ENCODE peak calls at places on chromosomes 13 and 19, in seven cellular contexts. B, L, C, N, A, Z and Y are unnamed samples.

GRCh38 chr13:26760835-26761582 is 423 bp upstream of the GPR12 start:
- DNase-seq in N (no peak), Z (no peak), C (peak), A (no peak), B (no peak), L (no peak), Y (peak)

GRCh38 chr13:100983111-100983510 is 308.5 kb upstream of the TMTC4 start:
- DNase-seq in A (no peak), B (no peak), N (no peak), L (no peak), C (peak), Z (no peak), Y (no peak)

GRCh38 chr19:33390120-33390907 is 16.8 kb downstream of the CEBPG start:
- DNase-seq in Z (no peak), B (no peak), A (no peak), L (peak), C (peak), N (no peak), Y (no peak)

GRCh38 chr19:32658527-32658926 is 16.5 kb downstream of the ANKRD27 start:
- DNase-seq in Z (no peak), B (no peak), N (no peak), A (no peak), C (no peak), L (no peak), Y (no peak)

GRCh38 chr13:91609353-91609752 is 210.9 kb downstream of the GPC5 start:
- DNase-seq in B (no peak), C (peak), N (no peak), Z (no peak), A (no peak), L (no peak), Y (no peak)

GRCh38 chr13:51267581-51267980 is 45.4 kb downstream of the FAM124A start:
- DNase-seq in C (no peak), B (no peak), N (no peak), Z (no peak), L (no peak), A (no peak), Y (peak)

GRCh38 chr13:39634956-39635355 is 20.5 kb upstream of the COG6 start:
- DNase-seq in C (no peak), B (no peak), N (no peak), Z (no peak), A (no peak), L (no peak), Y (no peak)

GRCh38 chr19:4929186-4929585 is 19.9 kb downstream of the UHRF1 start:
- DNase-seq in A (no peak), C (peak), B (no peak), N (no peak), Z (peak), L (no peak), Y (no peak)

GRCh38 chr13:98797456-98797855 is 45.0 kb upstream of the SLC15A1 start:
- DNase-seq in B (no peak), L (no peak), C (peak), Z (no peak), A (no peak), N (no peak), Y (no peak)

GRCh38 chr19:51690359-51691121 is 2.6 kb upstream of the SPACA6 start:
- DNase-seq in C (peak), L (peak), B (no peak), A (peak), N (peak), Z (peak), Y (peak)

GRCh38 chr19:4877753-4878490 is 10.5 kb upstream of the PLIN3 start:
- DNase-seq in L (no peak), N (no peak), Z (no peak), B (no peak), C (no peak), A (no peak), Y (peak)

GRCh38 chr13:98267080-98267912 is 90.2 kb upstream of the RNF113B start:
- DNase-seq in B (no peak), A (peak), N (no peak), L (peak), Z (peak), C (peak), Y (no peak)

GRCh38 chr19:31378404-31378803 is 29.2 kb upstream of the TSHZ3 start:
- DNase-seq in Z (peak), N (no peak), B (no peak), L (no peak), C (peak), A (no peak), Y (no peak)

GRCh38 chr19:5850743-5851293 is 431 bp downstream of the FUT3 start:
- DNase-seq in B (no peak), A (no peak), L (no peak), Z (peak), C (peak), N (no peak), Y (no peak)

GRCh38 chr19:39014037-39014436 is 18.3 kb downstream of the FBXO27 start:
- DNase-seq in Z (no peak), B (peak), L (no peak), C (no peak), N (no peak), A (no peak), Y (no peak)

GRCh38 chr13:51221674-51222509 is at the start of gene FAM124A:
- DNase-seq in L (peak), N (peak), A (no peak), Z (peak), C (peak), B (peak), Y (peak)

GRCh38 chr13:102191951-102192461 is 209.8 kb downstream of the FGF14 start:
- DNase-seq in L (peak), B (no peak), A (no peak), N (peak), Z (peak), C (peak), Y (no peak)

GRCh38 chr13:46735425-46735824 is 61.5 kb downstream of the ESD start:
- DNase-seq in Z (no peak), L (no peak), C (no peak), N (no peak), A (no peak), B (no peak), Y (no peak)

GRCh38 chr19:34588846-34589245 is 88.1 kb downstream of the SCGB2B2 start:
- DNase-seq in Z (no peak), C (no peak), B (no peak), L (no peak), A (no peak), N (no peak), Y (no peak)

GRCh38 chr13:113548171-113548641 is 36.3 kb upstream of the TFDP1 start:
- DNase-seq in Z (no peak), C (peak), N (no peak), L (no peak), A (peak), B (no peak), Y (no peak)

GRCh38 chr19:6678690-6679109 is 8.7 kb upstream of the TNFSF14 start:
- DNase-seq in Z (peak), A (peak), B (no peak), L (no peak), N (no peak), C (peak), Y (no peak)

GRCh38 chr13:31242935-31243334 is 43.2 kb downstream of the B3GLCT start:
- DNase-seq in N (no peak), Z (peak), L (no peak), B (no peak), A (no peak), C (no peak), Y (no peak)

GRCh38 chr19:17327068-17327653 is 7.5 kb downstream of the ANO8 start:
- DNase-seq in N (no peak), Z (no peak), C (no peak), A (no peak), B (no peak), L (no peak), Y (no peak)

GRCh38 chr13:50149932-50150331 is 134.7 kb downstream of the KCNRG start:
- DNase-seq in L (peak), N (no peak), Z (no peak), C (no peak), A (no peak), B (no peak), Y (no peak)

GRCh38 chr19:20558011-20558410 is 7.6 kb downstream of the ZNF737 start:
- DNase-seq in Z (no peak), C (no peak), A (peak), L (no peak), B (no peak), N (no peak), Y (peak)

GRCh38 chr13:112968380-112968909 is 569 bp upstream of the MCF2L start:
- DNase-seq in Z (no peak), L (no peak), B (no peak), C (no peak), N (no peak), A (no peak), Y (peak)

GRCh38 chr13:98819382-98819781 is 66.9 kb upstream of the SLC15A1 start:
- DNase-seq in A (no peak), B (no peak), Z (no peak), C (no peak), L (no peak), N (no peak), Y (no peak)

GRCh38 chr13:90238433-90238832 is 1109.1 kb upstream of the MIR17HG start:
- DNase-seq in C (peak), A (peak), N (no peak), Z (no peak), B (no peak), L (no peak), Y (peak)

GRCh38 chr19:48913114-48913513 is 13.0 kb downstream of the NUCB1 start:
- DNase-seq in N (no peak), Z (peak), B (no peak), C (no peak), L (no peak), A (peak), Y (peak)

GRCh38 chr13:21986602-21987001 is 315.7 kb downstream of the FGF9 start:
- DNase-seq in A (no peak), C (no peak), B (no peak), Z (peak), N (no peak), L (no peak), Y (no peak)

GRCh38 chr13:37029617-37030016 is 29.0 kb downstream of the EXOSC8 start:
- DNase-seq in C (peak), N (no peak), L (peak), Z (peak), A (no peak), B (no peak), Y (no peak)

GRCh38 chr13:76330216-76330615 is 556.0 kb downstream of the KCTD12 start:
- DNase-seq in B (no peak), Z (no peak), N (no peak), A (no peak), C (no peak), L (no peak), Y (no peak)

GRCh38 chr13:48112896-48113525 is 18.1 kb upstream of the MED4 start:
- DNase-seq in C (peak), L (no peak), N (no peak), B (no peak), A (peak), Z (peak), Y (no peak)

DNA sequence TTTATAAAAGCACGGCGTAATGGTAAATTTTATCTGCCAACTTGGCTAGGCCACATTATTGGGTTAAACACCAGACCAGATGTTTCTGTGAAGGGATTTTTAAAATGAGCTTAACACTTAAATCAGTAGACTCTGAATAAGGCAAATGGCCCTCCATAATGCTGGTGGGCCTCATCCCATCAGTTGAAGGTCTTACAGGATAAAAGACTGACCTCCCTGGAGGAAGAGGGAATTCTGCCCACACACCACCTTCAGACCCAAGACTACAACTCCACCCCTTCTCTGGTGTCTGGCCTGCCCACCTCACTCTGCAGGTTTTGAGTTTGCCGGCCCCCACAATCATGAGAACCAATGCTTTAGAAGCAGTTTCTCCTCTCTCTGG is 96.4 kb downstream of the COL4A1 start:
- DNase-seq in C (no peak), B (no peak), Z (no peak), L (no peak), N (no peak), A (no peak), Y (no peak)
- H3K4me2 ChIP-seq in C (no peak), B (no peak), Z (no peak), L (no peak), N (no peak), A (no peak), Y (no peak)

DNA sequence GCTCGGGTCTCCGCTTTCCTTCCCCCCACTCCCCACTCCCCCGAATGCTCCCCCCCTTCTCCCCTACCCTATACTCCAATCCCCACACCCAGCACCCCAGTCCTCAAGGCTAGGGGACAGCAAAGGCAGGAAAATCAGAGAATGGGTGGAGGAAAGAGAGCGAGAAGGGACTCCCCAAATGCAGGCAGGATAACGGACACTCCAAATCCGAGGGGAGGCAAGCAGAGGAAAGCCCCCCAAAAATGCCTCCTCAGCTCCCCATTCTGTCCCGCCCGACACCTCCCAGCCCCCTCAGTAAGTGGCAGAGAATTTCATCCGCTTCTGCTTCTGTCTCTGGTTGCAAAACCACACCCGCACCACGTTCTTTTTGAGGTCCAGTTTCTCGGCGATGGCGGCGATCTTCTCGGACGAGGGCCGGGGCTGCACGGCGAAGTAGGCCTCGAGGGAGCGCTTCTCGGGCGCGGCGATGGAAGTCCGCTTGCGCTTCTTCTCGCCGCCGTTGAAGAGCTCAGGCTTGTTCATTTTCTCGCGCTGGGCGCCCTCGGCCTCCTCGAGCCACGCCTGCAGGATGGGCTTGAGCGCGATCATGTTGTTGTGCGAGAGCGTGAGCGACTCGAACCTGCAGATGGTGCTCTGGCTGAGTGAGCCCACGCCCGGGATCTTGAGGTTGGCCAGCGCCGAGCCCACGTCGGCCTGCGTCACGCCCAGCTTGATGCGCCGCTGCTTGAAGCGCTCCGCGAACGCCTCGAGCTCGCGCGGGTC is 2.0 kb downstream of the POU4F1 start:
- DNase-seq in N (peak), L (peak), A (no peak), B (no peak), C (peak), Z (peak), Y (peak)
- H3K4me3 ChIP-seq in N (peak), L (no peak), A (peak), B (no peak), C (no peak), Z (no peak), Y (peak)

DNA sequence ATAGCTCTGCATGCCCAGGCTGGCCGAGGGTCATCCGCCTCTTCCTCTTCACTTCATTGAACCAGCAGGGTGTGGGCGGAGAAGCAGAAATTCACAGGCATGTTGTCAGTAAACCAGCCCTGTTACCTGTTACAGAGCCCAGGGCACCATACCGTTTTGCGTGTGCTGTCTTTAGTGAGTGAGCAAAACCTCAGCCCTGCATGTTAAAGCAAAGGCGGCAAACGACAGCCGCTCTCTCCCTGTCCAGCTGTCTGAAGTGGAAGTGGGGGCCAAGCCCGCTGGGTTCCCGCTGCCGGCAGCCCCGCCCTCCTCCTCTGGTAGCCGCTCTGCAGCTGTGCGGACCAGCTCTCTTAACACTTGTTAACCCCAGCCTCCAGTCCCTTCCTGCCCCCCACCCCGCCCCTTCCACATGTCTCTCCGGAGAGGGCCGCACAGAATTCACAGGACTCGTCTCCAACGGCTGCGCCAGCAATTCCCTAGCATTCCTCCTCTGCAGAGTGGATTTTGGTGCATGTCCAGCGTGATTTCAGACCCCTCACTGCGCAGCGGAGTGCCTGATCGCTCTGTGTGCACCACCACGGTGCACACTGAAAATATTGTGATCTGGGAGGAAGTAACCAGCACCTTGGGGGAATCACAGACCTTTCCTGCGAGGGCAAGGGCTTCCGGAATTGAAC is 12.7 kb downstream of the KLHL26 start:
- DNase-seq in Z (peak), N (no peak), B (no peak), A (no peak), C (peak), L (peak), Y (no peak)
- H2AFZ ChIP-seq in Z (peak), N (peak), B (no peak), A (no peak), C (no peak), L (no peak), Y (no peak)

DNA sequence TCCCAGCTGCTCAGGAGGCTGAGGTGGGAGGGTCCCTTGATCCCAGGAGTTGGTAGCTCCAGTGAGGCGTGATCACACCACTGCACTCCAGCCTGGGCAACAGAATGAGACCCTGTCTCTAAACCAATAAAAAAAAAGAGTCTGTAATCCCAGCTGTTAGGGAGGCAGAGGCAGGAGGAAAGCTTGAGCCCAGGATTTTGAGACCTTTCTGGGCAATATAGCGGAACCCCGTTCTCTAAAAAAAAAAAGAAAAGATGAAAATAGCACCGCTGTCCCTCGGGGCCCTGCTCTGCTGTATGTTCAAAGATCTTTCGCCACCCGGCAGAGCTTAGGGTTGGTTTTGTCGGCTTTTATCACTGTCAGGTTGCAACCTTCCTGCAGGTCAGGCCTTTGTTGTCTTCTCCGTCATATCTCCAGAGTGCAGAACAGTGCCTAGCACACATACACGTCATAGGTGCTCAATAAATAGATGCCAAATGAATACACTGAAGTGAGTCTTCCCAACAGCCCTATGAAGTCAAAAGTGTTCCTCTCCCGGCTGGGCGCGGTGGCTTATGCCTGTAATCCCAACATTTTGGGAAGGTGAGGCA is 13.4 kb upstream of the BCAM start:
- DNase-seq in Z (no peak), L (no peak), B (no peak), C (no peak), A (no peak), N (no peak), Y (no peak)
- H3K4me2 ChIP-seq in Z (no peak), L (no peak), B (no peak), C (no peak), A (no peak), N (no peak), Y (no peak)

GRCh38 chr19:50329146-50329925 is at the start of gene KCNC3:
- DNase-seq in N (peak), B (no peak), Z (peak), L (peak), A (peak), C (peak), Y (peak)
- H3K4me3 ChIP-seq in N (peak), B (no peak), Z (peak), L (peak), A (peak), C (no peak), Y (peak)

GRCh38 chr13:104140557-104140956 is 1074.3 kb upstream of the SLC10A2 start:
- DNase-seq in A (no peak), C (peak), N (no peak), L (peak), B (no peak), Z (no peak), Y (no peak)
- H2AFZ ChIP-seq in A (no peak), C (no peak), N (no peak), L (no peak), B (no peak), Z (no peak), Y (no peak)

GRCh38 chr13:71879129-71879535 is 12.1 kb upstream of the DACH1 start:
- DNase-seq in C (peak), Z (peak), A (no peak), N (peak), L (peak), B (peak), Y (peak)
- H3K4me2 ChIP-seq in C (peak), Z (no peak), A (no peak), N (no peak), L (peak), B (peak), Y (no peak)

DNA sequence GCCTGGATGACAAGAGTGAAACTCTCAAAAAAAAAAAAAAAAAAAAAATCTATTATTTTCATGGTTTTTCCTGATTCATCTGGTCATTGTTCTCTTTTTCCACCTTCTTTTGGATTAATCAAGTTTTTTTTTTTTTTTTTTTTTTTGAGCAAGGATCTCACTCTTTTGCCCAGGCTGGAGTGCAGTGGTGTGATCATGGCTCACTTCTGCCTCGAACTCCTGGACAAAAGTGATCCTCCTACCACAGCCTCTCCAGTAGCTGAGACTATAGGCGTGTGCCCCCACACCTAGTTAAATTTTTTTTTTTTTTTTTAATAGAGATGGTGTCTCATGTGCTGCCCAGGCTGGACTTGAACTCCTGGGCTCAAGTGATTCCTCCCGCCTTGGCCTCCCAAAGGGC is 27.7 kb downstream of the BLOC1S3 start:
- DNase-seq in N (no peak), B (no peak), L (no peak), Z (no peak), C (no peak), A (no peak), Y (no peak)
- H3K4me3 ChIP-seq in N (no peak), B (no peak), L (no peak), Z (no peak), C (no peak), A (no peak), Y (no peak)